ENCODE peak calls at places on chromosomes 11 and 22, in nine cellular contexts. One of them, this sample, is unnamed.

GRCh38 chr11:64727131-64727530 is 4.1 kb upstream of the NRXN2 start:
- DNase-seq in GM12878: no peak
- DNase-seq in fibroblast of pulmonary artery: no peak
- DNase-seq in astrocyte of the spinal cord: no peak
- DNase-seq in fibroblast of mammary gland: no peak
- DNase-seq in IMR-90: no peak
- DNase-seq in GM06990: no peak
- DNase-seq in body of pancreas: no peak
- DNase-seq in choroid plexus epithelial cell: no peak
- DNase-seq in this sample: no peak

GRCh38 chr11:126751242-126751641 is 249.3 kb downstream of the KIRREL3 start:
- DNase-seq in body of pancreas: no peak
- DNase-seq in GM12878: no peak
- DNase-seq in GM06990: no peak
- DNase-seq in astrocyte of the spinal cord: no peak
- DNase-seq in fibroblast of pulmonary artery: no peak
- DNase-seq in IMR-90: peak; percentile 89
- DNase-seq in fibroblast of mammary gland: no peak
- DNase-seq in choroid plexus epithelial cell: no peak
- DNase-seq in this sample: no peak

GRCh38 chr11:10504490-10504889 is 36.5 kb downstream of the RNF141 start:
- DNase-seq in astrocyte of the spinal cord: no peak
- DNase-seq in choroid plexus epithelial cell: no peak
- DNase-seq in GM06990: no peak
- DNase-seq in IMR-90: no peak
- DNase-seq in fibroblast of mammary gland: no peak
- DNase-seq in body of pancreas: no peak
- DNase-seq in fibroblast of pulmonary artery: no peak
- DNase-seq in GM12878: no peak
- DNase-seq in this sample: no peak

GRCh38 chr11:69202511-69203221 is 46.9 kb downstream of the SMIM38 start:
- DNase-seq in astrocyte of the spinal cord: no peak
- DNase-seq in body of pancreas: no peak
- DNase-seq in choroid plexus epithelial cell: no peak
- DNase-seq in GM12878: no peak
- DNase-seq in fibroblast of pulmonary artery: no peak
- DNase-seq in IMR-90: no peak
- DNase-seq in fibroblast of mammary gland: no peak
- DNase-seq in GM06990: no peak
- DNase-seq in this sample: no peak

GRCh38 chr11:3338569-3339565 is 40.1 kb downstream of the ZNF195 start:
- DNase-seq in fibroblast of pulmonary artery: no peak
- DNase-seq in GM06990: no peak
- DNase-seq in choroid plexus epithelial cell: no peak
- DNase-seq in GM12878: no peak
- DNase-seq in astrocyte of the spinal cord: no peak
- DNase-seq in fibroblast of mammary gland: no peak
- DNase-seq in body of pancreas: no peak
- DNase-seq in IMR-90: no peak
- DNase-seq in this sample: no peak

GRCh38 chr11:7413961-7414728 is 71.2 kb upstream of the OLFML1 start:
- DNase-seq in fibroblast of pulmonary artery: no peak
- DNase-seq in GM06990: no peak
- DNase-seq in astrocyte of the spinal cord: no peak
- DNase-seq in GM12878: no peak
- DNase-seq in fibroblast of mammary gland: no peak
- DNase-seq in IMR-90: no peak
- DNase-seq in body of pancreas: no peak
- DNase-seq in choroid plexus epithelial cell: no peak
- DNase-seq in this sample: no peak

GRCh38 chr11:81772161-81772560 is 961.5 kb downstream of the FAM181B start:
- DNase-seq in body of pancreas: peak; percentile 22
- DNase-seq in astrocyte of the spinal cord: peak; percentile 52
- DNase-seq in fibroblast of mammary gland: peak; percentile 59
- DNase-seq in IMR-90: no peak
- DNase-seq in GM12878: no peak
- DNase-seq in fibroblast of pulmonary artery: peak; percentile 76
- DNase-seq in choroid plexus epithelial cell: peak; percentile 52
- DNase-seq in GM06990: no peak
- DNase-seq in this sample: no peak

GRCh38 chr11:83241291-83241946 is 44.7 kb downstream of the CCDC90B start:
- DNase-seq in IMR-90: peak; percentile 77
- DNase-seq in GM06990: no peak
- DNase-seq in GM12878: no peak
- DNase-seq in fibroblast of pulmonary artery: peak; percentile 74
- DNase-seq in body of pancreas: peak; percentile 78
- DNase-seq in astrocyte of the spinal cord: peak; percentile 72
- DNase-seq in choroid plexus epithelial cell: peak; percentile 83
- DNase-seq in fibroblast of mammary gland: peak; percentile 78
- DNase-seq in this sample: peak; percentile 62

GRCh38 chr11:120120805-120121335 is 17.0 kb downstream of the TRIM29 start:
- DNase-seq in GM12878: no peak
- DNase-seq in fibroblast of mammary gland: no peak
- DNase-seq in IMR-90: no peak
- DNase-seq in fibroblast of pulmonary artery: no peak
- DNase-seq in body of pancreas: no peak
- DNase-seq in GM06990: no peak
- DNase-seq in choroid plexus epithelial cell: no peak
- DNase-seq in astrocyte of the spinal cord: no peak
- DNase-seq in this sample: no peak

GRCh38 chr11:29272019-29272654 is 744.7 kb downstream of the KCNA4 start:
- DNase-seq in GM12878: no peak
- DNase-seq in body of pancreas: no peak
- DNase-seq in choroid plexus epithelial cell: peak; percentile 82
- DNase-seq in GM06990: no peak
- DNase-seq in fibroblast of mammary gland: peak; percentile 52
- DNase-seq in IMR-90: peak; percentile 55
- DNase-seq in astrocyte of the spinal cord: peak; percentile 61
- DNase-seq in fibroblast of pulmonary artery: peak; percentile 71
- DNase-seq in this sample: no peak

GRCh38 chr11:105611837-105612480 is 2.1 kb downstream of the GRIA4 start:
- DNase-seq in body of pancreas: no peak
- DNase-seq in choroid plexus epithelial cell: no peak
- DNase-seq in astrocyte of the spinal cord: no peak
- DNase-seq in fibroblast of mammary gland: no peak
- DNase-seq in IMR-90: no peak
- DNase-seq in fibroblast of pulmonary artery: no peak
- DNase-seq in GM12878: no peak
- DNase-seq in GM06990: no peak
- DNase-seq in this sample: no peak

GRCh38 chr22:38270091-38270972 is 2.5 kb downstream of the TMEM184B start:
- DNase-seq in astrocyte of the spinal cord: peak; percentile 34
- DNase-seq in choroid plexus epithelial cell: peak; percentile 50
- DNase-seq in fibroblast of mammary gland: no peak
- DNase-seq in IMR-90: peak; percentile 14
- DNase-seq in GM06990: no peak
- DNase-seq in GM12878: no peak
- DNase-seq in body of pancreas: no peak
- DNase-seq in fibroblast of pulmonary artery: no peak
- DNase-seq in this sample: no peak

GRCh38 chr11:122676638-122677037 is 21.1 kb downstream of the UBASH3B start:
- DNase-seq in astrocyte of the spinal cord: no peak
- DNase-seq in GM12878: no peak
- DNase-seq in fibroblast of pulmonary artery: no peak
- DNase-seq in body of pancreas: no peak
- DNase-seq in GM06990: no peak
- DNase-seq in choroid plexus epithelial cell: no peak
- DNase-seq in fibroblast of mammary gland: no peak
- DNase-seq in IMR-90: no peak
- DNase-seq in this sample: no peak

GRCh38 chr11:5369793-5370192 is 13.8 kb upstream of the OR51M1 start:
- DNase-seq in fibroblast of pulmonary artery: peak; percentile 64
- DNase-seq in fibroblast of mammary gland: peak; percentile 57
- DNase-seq in GM06990: no peak
- DNase-seq in choroid plexus epithelial cell: peak; percentile 88
- DNase-seq in body of pancreas: no peak
- DNase-seq in IMR-90: peak; percentile 90
- DNase-seq in astrocyte of the spinal cord: peak; percentile 60
- DNase-seq in GM12878: no peak
- DNase-seq in this sample: peak; percentile 12

GRCh38 chr22:50444663-50445062 is 30.2 kb downstream of the SBF1 start:
- DNase-seq in GM06990: no peak
- DNase-seq in astrocyte of the spinal cord: peak; percentile 75
- DNase-seq in IMR-90: peak; percentile 78
- DNase-seq in fibroblast of pulmonary artery: peak; percentile 67
- DNase-seq in GM12878: no peak
- DNase-seq in choroid plexus epithelial cell: peak; percentile 88
- DNase-seq in fibroblast of mammary gland: peak; percentile 89
- DNase-seq in body of pancreas: peak; percentile 44
- DNase-seq in this sample: no peak

GRCh38 chr22:46612904-46613605 is 7.1 kb upstream of the GRAMD4 start:
- DNase-seq in choroid plexus epithelial cell: no peak
- DNase-seq in fibroblast of pulmonary artery: no peak
- DNase-seq in GM06990: peak; percentile 46
- DNase-seq in fibroblast of mammary gland: no peak
- DNase-seq in astrocyte of the spinal cord: no peak
- DNase-seq in body of pancreas: no peak
- DNase-seq in IMR-90: no peak
- DNase-seq in GM12878: no peak
- DNase-seq in this sample: peak; percentile 40

GRCh38 chr11:43150697-43151096 is 161.1 kb upstream of the API5 start:
- DNase-seq in IMR-90: no peak
- DNase-seq in body of pancreas: no peak
- DNase-seq in GM12878: no peak
- DNase-seq in astrocyte of the spinal cord: no peak
- DNase-seq in fibroblast of pulmonary artery: no peak
- DNase-seq in fibroblast of mammary gland: no peak
- DNase-seq in GM06990: no peak
- DNase-seq in choroid plexus epithelial cell: no peak
- DNase-seq in this sample: no peak

DNA sequence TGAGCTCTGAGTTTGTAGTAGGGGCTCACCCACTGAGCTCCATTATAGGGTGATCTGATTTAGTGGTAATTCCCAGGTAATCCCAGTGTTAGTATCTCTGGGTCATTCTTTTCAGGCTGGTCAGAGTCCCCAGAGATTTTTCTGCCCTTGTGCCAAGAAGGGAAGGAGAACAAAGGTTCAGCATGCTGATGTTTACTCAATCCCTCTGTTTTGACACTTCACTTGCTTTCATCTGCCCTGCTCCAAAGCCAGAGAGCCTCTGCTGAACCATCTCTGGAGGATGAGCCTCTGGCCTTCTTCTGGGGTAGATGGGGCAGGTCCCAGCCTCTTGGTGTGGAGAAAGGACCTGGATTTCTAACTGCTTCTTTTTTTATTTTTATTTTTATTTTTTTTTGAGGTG is 10.2 kb downstream of the UPB1 start:
- DNase-seq in body of pancreas: no peak
- DNase-seq in IMR-90: no peak
- DNase-seq in fibroblast of pulmonary artery: no peak
- DNase-seq in GM06990: no peak
- DNase-seq in fibroblast of mammary gland: peak; percentile 40
- DNase-seq in GM12878: no peak
- DNase-seq in astrocyte of the spinal cord: no peak
- DNase-seq in choroid plexus epithelial cell: no peak
- DNase-seq in this sample: no peak
- H3K4me3 ChIP-seq in body of pancreas: no peak overlapping the region
- H3K4me3 ChIP-seq in IMR-90: no peak overlapping the region
- H3K4me3 ChIP-seq in fibroblast of pulmonary artery: no peak overlapping the region
- H3K4me3 ChIP-seq in GM06990: no peak overlapping the region
- H3K4me3 ChIP-seq in fibroblast of mammary gland: no peak overlapping the region
- H3K4me3 ChIP-seq in GM12878: no peak overlapping the region
- H3K4me3 ChIP-seq in astrocyte of the spinal cord: no peak overlapping the region
- H3K4me3 ChIP-seq in choroid plexus epithelial cell: no peak overlapping the region
- H3K4me3 ChIP-seq in this sample: no peak overlapping the region

DNA sequence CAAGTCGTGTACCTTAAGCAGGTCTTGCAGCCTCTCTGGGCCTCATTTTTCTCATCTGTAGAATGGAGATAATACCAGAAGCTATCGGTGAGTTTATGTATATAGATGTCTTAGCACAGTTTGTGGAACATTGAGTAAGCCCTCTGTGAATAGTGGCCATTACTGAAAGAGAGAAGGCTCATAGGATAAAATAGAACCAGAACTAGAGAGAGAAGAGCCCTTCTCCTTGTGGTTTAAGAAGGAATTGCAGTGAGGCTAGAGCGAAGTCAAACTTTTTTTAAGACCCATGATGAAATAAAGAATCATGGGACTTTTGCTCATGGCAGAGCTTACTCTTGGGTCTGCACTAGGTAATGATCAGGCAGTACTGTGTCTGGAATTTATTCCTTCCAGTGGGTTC is 137.1 kb downstream of the TRIM44 start:
- DNase-seq in choroid plexus epithelial cell: no peak
- DNase-seq in fibroblast of pulmonary artery: no peak
- DNase-seq in astrocyte of the spinal cord: no peak
- DNase-seq in GM06990: no peak
- DNase-seq in body of pancreas: no peak
- DNase-seq in IMR-90: no peak
- DNase-seq in fibroblast of mammary gland: no peak
- DNase-seq in GM12878: no peak
- DNase-seq in this sample: no peak
- TF ChIP-seq CTCF in choroid plexus epithelial cell: no peak
- TF ChIP-seq CTCF in fibroblast of pulmonary artery: peak; percentile 21
- TF ChIP-seq CTCF in astrocyte of the spinal cord: no peak
- TF ChIP-seq CTCF in GM06990: no peak
- TF ChIP-seq CTCF in body of pancreas: no peak
- TF ChIP-seq CTCF in IMR-90: no peak
- TF ChIP-seq CTCF in fibroblast of mammary gland: peak; percentile 18
- TF ChIP-seq CTCF in GM12878: no peak
- TF ChIP-seq CTCF in this sample: no peak

GRCh38 chr22:48699531-48699930 is 1128.1 kb downstream of the BRD1 start:
- DNase-seq in choroid plexus epithelial cell: no peak
- DNase-seq in fibroblast of mammary gland: no peak
- DNase-seq in GM06990: no peak
- DNase-seq in body of pancreas: no peak
- DNase-seq in astrocyte of the spinal cord: no peak
- DNase-seq in IMR-90: no peak
- DNase-seq in fibroblast of pulmonary artery: no peak
- DNase-seq in GM12878: no peak
- DNase-seq in this sample: no peak
- H3K4me3 ChIP-seq in choroid plexus epithelial cell: no peak overlapping the region
- H3K4me3 ChIP-seq in fibroblast of mammary gland: no peak overlapping the region
- H3K4me3 ChIP-seq in GM06990: no peak overlapping the region
- H3K4me3 ChIP-seq in body of pancreas: no peak overlapping the region
- H3K4me3 ChIP-seq in astrocyte of the spinal cord: no peak overlapping the region
- H3K4me3 ChIP-seq in IMR-90: no peak overlapping the region
- H3K4me3 ChIP-seq in fibroblast of pulmonary artery: no peak overlapping the region
- H3K4me3 ChIP-seq in GM12878: no peak overlapping the region
- H3K4me3 ChIP-seq in this sample: no peak overlapping the region

DNA sequence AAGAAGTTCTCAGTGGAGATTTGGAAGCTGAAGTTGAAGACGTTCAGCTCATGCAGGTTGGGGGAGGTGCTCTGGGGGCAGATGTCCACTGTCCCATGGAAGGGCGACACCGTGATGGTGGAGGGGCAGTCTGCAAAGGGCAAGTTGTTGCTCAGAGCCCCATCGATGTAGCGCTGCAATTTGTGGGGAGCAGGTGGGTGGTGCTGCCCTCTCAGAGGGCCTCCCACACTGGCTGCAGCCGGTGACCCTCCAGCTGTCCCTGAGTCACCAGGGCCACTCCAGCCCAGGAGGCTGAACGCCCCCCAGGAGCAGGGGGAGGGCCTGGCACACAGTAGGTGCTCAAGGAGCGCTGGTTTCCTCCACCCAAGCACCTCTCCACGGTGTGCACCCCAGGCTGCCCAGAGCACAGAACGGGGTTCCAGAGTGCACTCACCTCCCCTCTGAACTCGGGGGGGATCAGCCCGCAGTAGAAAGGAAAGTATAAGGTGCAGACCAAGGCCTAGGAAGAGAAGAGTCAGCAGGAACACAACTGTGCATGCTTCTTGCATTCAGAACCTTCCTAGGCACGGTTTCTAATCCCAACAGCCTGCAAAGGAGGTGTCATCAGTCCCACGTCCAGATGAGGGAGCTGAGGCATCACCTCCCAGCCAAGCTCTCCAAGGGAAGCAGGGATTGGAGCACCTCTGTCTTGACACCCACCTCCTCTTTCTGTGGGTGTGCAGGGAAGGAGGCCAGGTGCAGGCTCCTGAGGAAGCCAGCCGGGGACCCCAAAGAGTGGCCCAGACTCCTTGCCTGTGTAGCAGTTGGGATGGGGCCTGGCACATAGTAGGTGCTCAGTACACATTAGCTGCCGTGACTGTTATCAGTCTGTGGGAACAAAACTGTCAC is 2.2 kb downstream of the PNPLA5 start:
- DNase-seq in fibroblast of pulmonary artery: peak; percentile 28
- DNase-seq in fibroblast of mammary gland: peak; percentile 41
- DNase-seq in choroid plexus epithelial cell: peak; percentile 55
- DNase-seq in GM12878: no peak
- DNase-seq in IMR-90: peak; percentile 46
- DNase-seq in body of pancreas: no peak
- DNase-seq in astrocyte of the spinal cord: peak; percentile 19
- DNase-seq in GM06990: no peak
- DNase-seq in this sample: no peak
- TF ChIP-seq CTCF in fibroblast of pulmonary artery: no peak
- TF ChIP-seq CTCF in fibroblast of mammary gland: peak; percentile 33
- TF ChIP-seq CTCF in choroid plexus epithelial cell: peak; percentile 52
- TF ChIP-seq CTCF in GM12878: no peak
- TF ChIP-seq CTCF in IMR-90: peak; percentile 51
- TF ChIP-seq CTCF in body of pancreas: no peak
- TF ChIP-seq CTCF in astrocyte of the spinal cord: peak; percentile 33
- TF ChIP-seq CTCF in GM06990: no peak
- TF ChIP-seq CTCF in this sample: no peak